ENCODE peak calls at places on chromosomes 6 and 20, in five cellular contexts. One of them, this sample, is unnamed.

GRCh38 chr6:83461438-83461837 is 30.6 kb upstream of the ME1 start:
- DNase-seq in AG04450: no peak
- DNase-seq in AG10803: no peak
- DNase-seq in fibroblast of lung: no peak
- DNase-seq in A549: no peak
- DNase-seq in this sample: no peak

GRCh38 chr6:3804981-3805380 is 44.2 kb upstream of the FAM50B start:
- DNase-seq in AG04450: no peak
- DNase-seq in AG10803: no peak
- DNase-seq in A549: no peak
- DNase-seq in fibroblast of lung: no peak
- DNase-seq in this sample: no peak

GRCh38 chr6:97141756-97142155 is 141.3 kb downstream of the MMS22L start:
- DNase-seq in A549: no peak
- DNase-seq in AG04450: no peak
- DNase-seq in fibroblast of lung: no peak
- DNase-seq in AG10803: no peak
- DNase-seq in this sample: no peak

GRCh38 chr6:128723667-128724066 is 159.3 kb upstream of the LAMA2 start:
- DNase-seq in A549: no peak
- DNase-seq in AG10803: no peak
- DNase-seq in fibroblast of lung: no peak
- DNase-seq in AG04450: peak
- DNase-seq in this sample: no peak

GRCh38 chr6:6751197-6751596 is 162.7 kb downstream of the LY86 start:
- DNase-seq in A549: no peak
- DNase-seq in AG10803: no peak
- DNase-seq in fibroblast of lung: no peak
- DNase-seq in AG04450: no peak
- DNase-seq in this sample: no peak

GRCh38 chr20:16581241-16581640 is 8.0 kb upstream of the KIF16B start:
- DNase-seq in A549: no peak
- DNase-seq in AG10803: no peak
- DNase-seq in fibroblast of lung: no peak
- DNase-seq in AG04450: no peak
- DNase-seq in this sample: no peak

GRCh38 chr6:34238507-34239239 is 2.0 kb downstream of the HMGA1 start:
- DNase-seq in fibroblast of lung: no peak
- DNase-seq in AG10803: no peak
- DNase-seq in AG04450: no peak
- DNase-seq in A549: no peak
- DNase-seq in this sample: no peak

GRCh38 chr6:107244742-107245470 is 129.6 kb upstream of the BEND3 start:
- DNase-seq in AG04450: no peak
- DNase-seq in AG10803: no peak
- DNase-seq in A549: no peak
- DNase-seq in fibroblast of lung: no peak
- DNase-seq in this sample: no peak

GRCh38 chr6:21597706-21598273 is 4.2 kb downstream of the SOX4 start:
- DNase-seq in A549: no peak
- DNase-seq in AG04450: no peak
- DNase-seq in AG10803: peak
- DNase-seq in fibroblast of lung: peak
- DNase-seq in this sample: no peak

GRCh38 chr20:52438326-52438963 is 246.9 kb upstream of the ZFP64 start:
- DNase-seq in A549: no peak
- DNase-seq in fibroblast of lung: no peak
- DNase-seq in AG04450: no peak
- DNase-seq in AG10803: no peak
- DNase-seq in this sample: no peak

GRCh38 chr20:32385541-32385940 is 27.4 kb downstream of the ASXL1 start:
- DNase-seq in fibroblast of lung: peak
- DNase-seq in AG10803: no peak
- DNase-seq in A549: no peak
- DNase-seq in AG04450: no peak
- DNase-seq in this sample: no peak

GRCh38 chr6:19692506-19693298 is 144.5 kb upstream of the ID4 start:
- DNase-seq in fibroblast of lung: no peak
- DNase-seq in A549: no peak
- DNase-seq in AG04450: no peak
- DNase-seq in AG10803: no peak
- DNase-seq in this sample: no peak

GRCh38 chr6:8195040-8195713 is 92.8 kb upstream of the EEF1E1 start:
- DNase-seq in A549: peak
- DNase-seq in fibroblast of lung: no peak
- DNase-seq in AG04450: no peak
- DNase-seq in AG10803: no peak
- DNase-seq in this sample: no peak

GRCh38 chr6:12119085-12119588 is 107.0 kb downstream of the HIVEP1 start:
- DNase-seq in AG10803: no peak
- DNase-seq in AG04450: no peak
- DNase-seq in A549: peak
- DNase-seq in fibroblast of lung: no peak
- DNase-seq in this sample: peak

GRCh38 chr20:4151342-4151741 is 136.0 kb upstream of the RNF24 start:
- DNase-seq in AG04450: no peak
- DNase-seq in AG10803: no peak
- DNase-seq in fibroblast of lung: no peak
- DNase-seq in A549: no peak
- DNase-seq in this sample: no peak

GRCh38 chr20:16573011-16573965 is at the start of gene KIF16B:
- DNase-seq in AG04450: no peak
- DNase-seq in fibroblast of lung: peak
- DNase-seq in AG10803: peak
- DNase-seq in A549: peak
- DNase-seq in this sample: peak

GRCh38 chr6:42025066-42025789 is 25.1 kb upstream of the TAF8 start:
- DNase-seq in AG04450: no peak
- DNase-seq in A549: no peak
- DNase-seq in fibroblast of lung: no peak
- DNase-seq in AG10803: no peak
- DNase-seq in this sample: no peak

GRCh38 chr6:133040025-133040838 is 200.9 kb upstream of the EYA4 start:
- DNase-seq in fibroblast of lung: peak
- DNase-seq in AG04450: no peak
- DNase-seq in A549: peak
- DNase-seq in AG10803: peak
- DNase-seq in this sample: no peak

GRCh38 chr20:63290677-63291472 is 2.1 kb upstream of the COL20A1 start:
- DNase-seq in AG10803: peak
- DNase-seq in AG04450: no peak
- DNase-seq in A549: peak
- DNase-seq in fibroblast of lung: peak
- DNase-seq in this sample: no peak

GRCh38 chr6:79946773-79947190 is 571 bp downstream of the ELOVL4 start:
- DNase-seq in AG04450: no peak
- DNase-seq in AG10803: peak
- DNase-seq in fibroblast of lung: peak
- DNase-seq in A549: peak
- DNase-seq in this sample: no peak

GRCh38 chr6:109411034-109411433 is 28.8 kb upstream of the CD164 start:
- DNase-seq in A549: no peak
- DNase-seq in fibroblast of lung: no peak
- DNase-seq in AG04450: no peak
- DNase-seq in AG10803: no peak
- DNase-seq in this sample: no peak

GRCh38 chr20:52105573-52106422 is 85.8 kb downstream of the ZFP64 start:
- DNase-seq in fibroblast of lung: peak
- DNase-seq in AG10803: peak
- DNase-seq in A549: peak
- DNase-seq in AG04450: no peak
- DNase-seq in this sample: no peak

GRCh38 chr20:46230811-46231282 is 77.5 kb downstream of the CDH22 start:
- DNase-seq in fibroblast of lung: peak
- DNase-seq in AG10803: peak
- DNase-seq in AG04450: no peak
- DNase-seq in A549: peak
- DNase-seq in this sample: peak

GRCh38 chr6:83879746-83880145 is 20.3 kb downstream of the CYB5R4 start:
- DNase-seq in A549: no peak
- DNase-seq in fibroblast of lung: no peak
- DNase-seq in AG04450: no peak
- DNase-seq in AG10803: peak
- DNase-seq in this sample: no peak

GRCh38 chr20:37231970-37232620 is 29.5 kb downstream of the GHRH start:
- DNase-seq in A549: no peak
- DNase-seq in fibroblast of lung: no peak
- DNase-seq in AG04450: no peak
- DNase-seq in AG10803: no peak
- DNase-seq in this sample: no peak

GRCh38 chr20:58246346-58246745 is 17.9 kb upstream of the ANKRD60 start:
- DNase-seq in AG10803: peak
- DNase-seq in fibroblast of lung: peak
- DNase-seq in A549: peak
- DNase-seq in AG04450: no peak
- DNase-seq in this sample: no peak

DNA sequence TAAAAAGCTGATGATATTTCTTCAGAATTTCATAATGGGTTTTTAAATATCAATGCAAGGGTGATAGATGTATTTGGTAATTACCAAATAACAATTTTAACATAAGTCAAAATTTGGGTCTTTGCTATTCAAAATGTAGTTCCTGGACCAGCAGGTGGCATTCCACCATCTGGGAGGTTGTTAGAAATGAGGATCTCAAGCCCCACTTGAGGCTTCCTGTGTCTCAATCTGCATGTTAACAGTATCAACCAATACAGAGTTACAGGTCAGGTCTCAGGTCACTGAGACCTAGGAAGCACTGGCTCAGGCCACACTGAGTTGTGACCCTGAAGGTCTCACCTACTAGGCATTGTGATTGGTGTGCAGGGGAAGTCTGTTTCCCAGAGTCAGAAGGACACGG is 57.2 kb upstream of the MTRF1L start:
- DNase-seq in AG10803: peak
- DNase-seq in AG04450: no peak
- DNase-seq in A549: peak
- DNase-seq in fibroblast of lung: peak
- DNase-seq in this sample: no peak
- TF ChIP-seq CTCF in AG10803: peak
- TF ChIP-seq CTCF in AG04450: no peak
- TF ChIP-seq CTCF in A549: peak
- TF ChIP-seq CTCF in fibroblast of lung: no peak
- TF ChIP-seq CTCF in this sample: peak

DNA sequence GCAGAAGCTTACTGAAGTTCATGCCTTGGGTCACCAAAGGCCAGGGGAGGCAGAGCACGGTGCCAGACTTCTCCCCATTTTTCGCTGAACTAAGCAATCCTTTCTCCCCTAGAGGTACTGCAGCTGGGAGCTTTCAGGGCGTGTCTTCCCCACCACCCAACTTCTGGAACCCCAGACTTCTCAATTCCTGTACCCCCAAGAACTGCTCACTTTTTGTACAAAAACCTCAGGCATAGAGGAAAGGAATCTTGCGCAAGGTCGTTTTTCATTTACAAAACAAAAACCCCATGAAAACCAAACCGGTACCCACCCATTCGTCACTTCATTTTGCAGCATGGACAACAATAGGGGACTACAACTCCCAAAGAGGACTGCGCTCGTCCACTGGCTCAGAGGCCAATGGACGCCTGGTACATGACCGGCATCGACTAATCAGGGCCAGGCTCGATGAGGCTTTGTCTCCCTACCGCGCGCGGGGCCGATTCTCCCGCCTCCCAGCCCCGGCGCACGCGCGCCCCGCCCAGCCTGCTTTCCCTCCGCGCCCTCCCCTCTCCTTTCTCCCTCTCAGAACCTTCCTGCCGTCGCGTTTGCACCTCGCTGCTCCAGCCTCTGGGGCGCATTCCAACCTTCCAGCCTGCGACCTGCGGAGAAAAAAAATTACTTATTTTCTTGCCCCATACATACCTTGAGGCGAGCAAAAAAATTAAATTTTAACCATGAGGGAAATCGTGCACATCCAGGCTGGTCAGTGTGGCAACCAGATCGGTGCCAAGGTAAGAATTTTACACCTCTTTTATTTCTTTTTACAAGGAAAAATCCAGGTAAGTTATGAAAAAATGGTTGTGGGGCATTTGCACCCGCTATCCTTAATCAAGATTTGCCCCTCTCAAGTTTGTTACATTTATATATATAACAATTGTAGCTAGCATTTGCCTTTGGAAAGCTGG is at the start of gene TUBB:
- DNase-seq in AG04450: peak
- DNase-seq in fibroblast of lung: peak
- DNase-seq in A549: peak
- DNase-seq in AG10803: peak
- DNase-seq in this sample: peak
- TF ChIP-seq CTCF in AG04450: no peak
- TF ChIP-seq CTCF in fibroblast of lung: no peak
- TF ChIP-seq CTCF in A549: no peak
- TF ChIP-seq CTCF in AG10803: peak
- TF ChIP-seq CTCF in this sample: no peak

DNA sequence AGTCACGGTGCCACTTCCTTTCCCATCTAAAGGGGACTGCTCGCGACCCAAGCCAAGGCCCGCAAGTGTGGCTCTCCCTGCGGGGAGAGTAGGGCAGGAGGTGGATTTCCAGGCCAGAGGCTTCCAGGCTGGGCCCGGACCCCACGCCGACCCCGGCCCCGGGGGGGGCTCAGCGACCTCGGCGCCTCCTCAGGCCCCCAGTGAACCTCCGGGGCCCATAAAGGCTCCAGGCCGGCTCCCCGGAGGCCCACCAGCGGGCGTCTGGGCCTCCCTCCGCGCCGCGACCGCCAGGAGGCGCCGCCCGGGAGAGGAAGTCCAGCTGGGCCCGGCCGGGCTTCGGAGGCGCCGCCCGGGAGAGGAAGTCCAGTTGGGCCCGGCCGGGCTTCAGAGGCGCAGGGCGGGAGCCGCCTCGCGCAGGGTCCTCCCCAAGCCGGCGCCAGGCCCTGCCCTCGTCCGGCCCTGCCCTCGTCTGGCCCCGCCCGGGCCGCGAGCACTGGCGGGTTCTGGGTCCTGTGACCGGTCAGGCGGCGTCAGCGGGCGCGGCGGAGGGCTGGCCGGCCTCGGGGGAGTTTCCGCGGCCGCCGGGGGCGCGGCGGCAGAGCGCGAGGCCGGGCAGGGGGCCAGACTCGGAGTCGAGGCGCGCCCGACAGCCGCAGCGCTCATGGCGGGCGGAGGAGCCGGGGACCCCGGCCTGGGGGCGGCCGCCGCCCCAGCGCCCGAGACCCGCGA is at the start of gene RAB32:
- DNase-seq in A549: peak
- DNase-seq in fibroblast of lung: peak
- DNase-seq in AG04450: peak
- DNase-seq in AG10803: peak
- DNase-seq in this sample: peak
- TF ChIP-seq CTCF in A549: peak
- TF ChIP-seq CTCF in fibroblast of lung: peak
- TF ChIP-seq CTCF in AG04450: peak
- TF ChIP-seq CTCF in AG10803: peak
- TF ChIP-seq CTCF in this sample: peak

DNA sequence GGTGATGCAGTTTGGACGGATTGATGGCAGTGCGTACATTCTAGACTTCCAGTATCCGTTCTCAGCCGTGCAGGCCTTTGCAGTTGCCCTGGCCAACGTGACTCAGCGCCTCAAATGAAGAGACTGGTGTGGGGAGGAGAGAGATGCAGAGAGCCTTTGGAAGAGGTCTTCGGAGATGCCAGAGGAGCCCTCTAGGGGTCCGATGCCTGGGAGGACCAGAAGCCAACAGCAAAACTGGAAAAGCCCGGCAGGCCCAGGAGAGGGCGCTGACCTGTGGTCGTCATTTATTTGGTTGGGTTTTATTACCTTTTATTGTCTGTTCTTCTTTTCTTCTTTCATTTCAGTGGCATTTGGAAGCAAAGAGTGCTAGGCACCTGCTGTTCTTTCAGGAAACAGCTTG is 53.3 kb upstream of the TMEM181 start:
- DNase-seq in AG04450: no peak
- DNase-seq in A549: peak
- DNase-seq in AG10803: no peak
- DNase-seq in fibroblast of lung: no peak
- DNase-seq in this sample: no peak
- TF ChIP-seq CTCF in AG04450: peak
- TF ChIP-seq CTCF in A549: peak
- TF ChIP-seq CTCF in AG10803: peak
- TF ChIP-seq CTCF in fibroblast of lung: no peak
- TF ChIP-seq CTCF in this sample: peak

This sample was measured in kidney epithelial cell.